ENCODE peak calls at places on chromosomes 16 and 17, in ten cellular contexts. I, B, U, P, Q, O, D, Z, L and N are unnamed samples.
A peak's percentile ranks its signal among the peaks of the same experiment; 100 is the strongest.

GRCh38 chr17:33228548-33228947 is 64.5 kb downstream of the ASIC2 start:
- DNase-seq in I (no peak), B (no peak), U (no peak), P (no peak), Q (no peak), O (no peak), D (no peak), Z (peak; percentile 67), L (no peak), N (no peak)

GRCh38 chr16:49464877-49465504 is 91.4 kb downstream of the C16orf78 start:
- DNase-seq in I (peak; percentile 15), B (peak; percentile 10), U (no peak), P (peak; percentile 59), Q (no peak), O (peak; percentile 49), D (no peak), Z (peak; percentile 22), L (no peak), N (no peak)

GRCh38 chr17:82686366-82687324 is 11.9 kb downstream of the RAB40B start:
- DNase-seq in I (no peak), B (no peak), U (no peak), P (no peak), Q (no peak), O (no peak), D (no peak), Z (no peak), L (no peak), N (no peak)

GRCh38 chr16:48049832-48050231 is 106.0 kb downstream of the ABCC12 start:
- DNase-seq in I (no peak), B (no peak), U (no peak), P (peak; percentile 42), Q (peak; percentile 6), O (no peak), D (no peak), Z (no peak), L (no peak), N (no peak)

GRCh38 chr16:3027983-3028715 is 4.3 kb downstream of the THOC6 start:
- DNase-seq in I (peak; percentile 92), B (peak; percentile 80), U (peak; percentile 95), P (peak; percentile 93), Q (peak; percentile 17), O (no peak), D (peak; percentile 35), Z (peak; percentile 83), L (peak; percentile 93), N (peak; percentile 38)

GRCh38 chr16:78896280-78896679 is 704.3 kb downstream of the MAF start:
- DNase-seq in I (no peak), B (no peak), U (no peak), P (no peak), Q (no peak), O (no peak), D (no peak), Z (no peak), L (no peak), N (no peak)

GRCh38 chr17:66302761-66303626 is 581 bp downstream of the PRKCA start:
- DNase-seq in I (peak; percentile 79), B (peak; percentile 20), U (peak; percentile 63), P (peak; percentile 42), Q (no peak), O (no peak), D (no peak), Z (peak; percentile 66), L (peak; percentile 72), N (peak; percentile 76)

GRCh38 chr16:86951831-86952598 is 365.2 kb downstream of the C16orf95 start:
- DNase-seq in I (no peak), B (no peak), U (no peak), P (peak; percentile 67), Q (peak; percentile 96), O (no peak), D (peak; percentile 92), Z (peak; percentile 60), L (no peak), N (peak; percentile 78)

GRCh38 chr17:81303385-81303784 is 8.3 kb upstream of the SLC38A10 start:
- DNase-seq in I (no peak), B (no peak), U (no peak), P (no peak), Q (no peak), O (no peak), D (no peak), Z (no peak), L (no peak), N (peak; percentile 72)

GRCh38 chr17:7716299-7716886 is 1.2 kb upstream of the DNAH2 start:
- DNase-seq in I (no peak), B (no peak), U (no peak), P (no peak), Q (no peak), O (no peak), D (no peak), Z (no peak), L (no peak), N (no peak)

GRCh38 chr16:14423344-14423743 is 206.7 kb downstream of the PARN start:
- DNase-seq in I (no peak), B (no peak), U (no peak), P (no peak), Q (no peak), O (no peak), D (no peak), Z (no peak), L (no peak), N (no peak)

GRCh38 chr17:82915697-82916027 is 75.8 kb upstream of the ZNF750 start:
- DNase-seq in I (no peak), B (no peak), U (no peak), P (no peak), Q (no peak), O (no peak), D (no peak), Z (no peak), L (no peak), N (no peak)

GRCh38 chr16:12613131-12613991 is 190.3 kb downstream of the CPPED1 start:
- DNase-seq in I (peak; percentile 28), B (no peak), U (no peak), P (peak; percentile 93), Q (no peak), O (peak; percentile 25), D (peak; percentile 12), Z (no peak), L (peak; percentile 14), N (peak; percentile 10)

GRCh38 chr17:52606098-52606497 is 447.6 kb upstream of the CA10 start:
- DNase-seq in I (no peak), B (no peak), U (no peak), P (no peak), Q (no peak), O (no peak), D (no peak), Z (no peak), L (no peak), N (peak; percentile 34)

GRCh38 chr17:17675925-17676534 is 5.2 kb upstream of the RAI1 start:
- DNase-seq in I (peak; percentile 21), B (peak; percentile 79), U (no peak), P (peak; percentile 77), Q (no peak), O (no peak), D (no peak), Z (no peak), L (no peak), N (peak; percentile 94)

GRCh38 chr17:29709861-29710849 is 87.4 kb upstream of the CORO6 start:
- DNase-seq in I (no peak), B (no peak), U (no peak), P (no peak), Q (no peak), O (no peak), D (no peak), Z (no peak), L (no peak), N (no peak)
- H3K4me3 ChIP-seq in I (no peak overlapping the region), B (no peak overlapping the region), U (no peak overlapping the region), P (no peak overlapping the region), Q (no peak overlapping the region), O (no peak overlapping the region), D (no peak overlapping the region), Z (no peak overlapping the region), L (no peak overlapping the region), N (no peak overlapping the region)

GRCh38 chr16:75116081-75116910 is at the start of gene LDHD:
- DNase-seq in I (peak; percentile 83), B (peak; percentile 70), U (peak; percentile 46), P (peak; percentile 61), Q (no peak), O (no peak), D (no peak), Z (peak; percentile 93), L (peak; percentile 90), N (peak; percentile 31)

GRCh38 chr16:75114946-75115825 is 1.4 kb downstream of the LDHD start:
- DNase-seq in I (no peak), B (no peak), U (no peak), P (no peak), Q (no peak), O (no peak), D (no peak), Z (peak; percentile 28), L (no peak), N (no peak)

GRCh38 chr16:75118943-75119539 is 2.5 kb upstream of the LDHD start:
- DNase-seq in I (no peak), B (no peak), U (no peak), P (no peak), Q (no peak), O (no peak), D (no peak), Z (no peak), L (no peak), N (no peak)

GRCh38 chr16:75114179-75114945 is 2.2 kb downstream of the LDHD start:
- DNase-seq in I (no peak), B (no peak), U (no peak), P (no peak), Q (no peak), O (no peak), D (no peak), Z (peak; percentile 29), L (no peak), N (no peak)

GRCh38 chr16:75116911-75117245 is 298 bp upstream of the LDHD start:
- DNase-seq in I (no peak), B (no peak), U (no peak), P (no peak), Q (no peak), O (no peak), D (no peak), Z (no peak), L (no peak), N (no peak)
- H3K4me3 ChIP-seq in I (no peak overlapping the region), B (peak overlapping the region; percentile 75), U (no peak overlapping the region), P (no peak overlapping the region), Q (no peak overlapping the region), O (peak overlapping the region; percentile 52), D (peak overlapping the region; percentile 31), Z (peak overlapping the region; percentile 67), L (no peak overlapping the region), N (no peak overlapping the region)

GRCh38 chr17:50129946-50130777 is at the start of gene SAMD14:
- DNase-seq in I (no peak), B (no peak), U (no peak), P (peak; percentile 30), Q (no peak), O (no peak), D (no peak), Z (no peak), L (no peak), N (no peak)
- H3K4me3 ChIP-seq in I (peak within 1 kb of the TSS; percentile 33), B (peak within 1 kb of the TSS; percentile 72), U (peak within 1 kb of the TSS; percentile 50), P (peak within 1 kb of the TSS; percentile 62), Q (peak within 1 kb of the TSS; percentile 33), O (peak within 1 kb of the TSS; percentile 67), D (peak within 1 kb of the TSS; percentile 62), Z (peak within 1 kb of the TSS; percentile 56), L (peak within 1 kb of the TSS; percentile 43), N (peak within 1 kb of the TSS; percentile 53)

DNA sequence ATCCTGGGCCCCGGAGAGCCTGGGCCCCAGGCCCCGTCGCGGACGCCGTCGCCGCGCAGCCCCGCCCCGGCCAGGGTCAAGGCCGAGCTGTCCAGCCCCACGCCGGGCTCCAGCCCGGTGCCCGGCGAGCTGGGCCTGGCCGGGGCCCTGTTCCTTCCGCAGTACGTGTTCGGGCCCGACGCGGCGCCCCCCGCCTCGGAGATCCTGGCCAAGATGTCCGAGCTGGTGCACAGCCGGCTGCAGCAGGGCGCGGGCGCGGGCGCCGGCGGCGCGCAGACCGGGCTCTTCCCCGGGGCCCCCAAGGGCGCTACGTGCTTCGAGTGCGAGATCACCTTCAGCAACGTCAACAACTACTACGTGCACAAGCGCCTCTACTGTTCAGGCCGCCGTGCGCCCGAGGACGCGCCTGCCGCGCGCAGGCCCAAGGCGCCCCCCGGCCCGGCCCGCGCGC is 36.8 kb upstream of the ZC3H18 start:
- DNase-seq in I (no peak), B (no peak), U (peak; percentile 7), P (peak; percentile 70), Q (no peak), O (no peak), D (no peak), Z (no peak), L (no peak), N (no peak)
- H3K4me3 ChIP-seq in I (peak overlapping the region; percentile 33), B (peak overlapping the region; percentile 99), U (no peak overlapping the region), P (no peak overlapping the region), Q (peak overlapping the region; percentile 22), O (peak overlapping the region; percentile 97), D (peak overlapping the region; percentile 21), Z (peak overlapping the region; percentile 94), L (peak overlapping the region; percentile 81), N (no peak overlapping the region)